ENCODE peak calls at places on chromosomes 5 and 9, in nine cellular contexts. Q, U, M, I, X, G, F, B and W are unnamed samples.

GRCh38 chr9:6355728-6356127 is 27.6 kb downstream of the TPD52L3 start:
- DNase-seq in U (no peak), Q (peak; percentile 84), F (no peak), B (no peak), M (no peak), G (no peak), I (no peak), X (no peak), W (peak; percentile 6)

GRCh38 chr5:146079695-146080361 is 25.5 kb downstream of the PLAC8L1 start:
- DNase-seq in M (no peak), F (no peak), U (no peak), I (no peak), G (no peak), X (no peak), B (no peak), Q (peak; percentile 10), W (no peak)

GRCh38 chr5:105684799-105685198 is 1985.9 kb downstream of the EFNA5 start:
- DNase-seq in Q (no peak), M (no peak), X (no peak), F (no peak), U (no peak), G (no peak), I (no peak), B (no peak), W (no peak)

GRCh38 chr5:139495644-139496435 is 13.3 kb upstream of the STING1 start:
- DNase-seq in Q (peak; percentile 89), X (no peak), M (no peak), G (no peak), F (no peak), I (no peak), U (no peak), B (no peak), W (no peak)

GRCh38 chr9:14197459-14197858 is 116.5 kb downstream of the NFIB start:
- DNase-seq in I (no peak), Q (no peak), X (no peak), U (no peak), M (no peak), G (no peak), F (no peak), B (no peak), W (no peak)

GRCh38 chr9:123355761-123356520 is at the start of gene CRB2:
- DNase-seq in M (no peak), B (no peak), F (peak; percentile 12), I (no peak), G (no peak), X (no peak), U (no peak), Q (no peak), W (no peak)

GRCh38 chr5:159874308-159874707 is 42.0 kb upstream of the ADRA1B start:
- DNase-seq in F (no peak), X (no peak), B (no peak), M (no peak), Q (peak; percentile 43), I (no peak), U (no peak), G (peak; percentile 9), W (no peak)

GRCh38 chr9:111393971-111394370 is 63.9 kb upstream of the OR2K2 start:
- DNase-seq in U (no peak), G (no peak), M (no peak), I (no peak), X (no peak), B (no peak), F (no peak), Q (no peak), W (no peak)

GRCh38 chr9:99445920-99446319 is 223.8 kb downstream of the SEC61B start:
- DNase-seq in I (no peak), X (no peak), Q (no peak), U (no peak), M (no peak), F (no peak), G (no peak), B (no peak), W (no peak)

GRCh38 chr9:88387733-88388202 is 476 bp upstream of the SPIN1 start:
- DNase-seq in I (peak; percentile 89), U (peak; percentile 47), G (peak; percentile 43), X (peak; percentile 72), Q (peak; percentile 52), F (peak; percentile 75), B (no peak), M (peak; percentile 31), W (peak; percentile 87)

GRCh38 chr5:115888027-115888426 is 46.3 kb downstream of the AP3S1 start:
- DNase-seq in X (no peak), M (no peak), U (no peak), I (no peak), G (no peak), Q (peak; percentile 54), F (no peak), B (no peak), W (no peak)

GRCh38 chr5:130116431-130116830 is 212.2 kb downstream of the CHSY3 start:
- DNase-seq in G (no peak), B (no peak), U (no peak), I (no peak), F (no peak), M (no peak), Q (no peak), X (no peak), W (no peak)

GRCh38 chr5:74017112-74017511 is 391.1 kb downstream of the ARHGEF28 start:
- DNase-seq in M (peak; percentile 19), F (no peak), G (no peak), X (no peak), U (peak; percentile 34), I (no peak), B (no peak), Q (no peak), W (peak; percentile 27)

GRCh38 chr9:110141118-110141797 is 66.7 kb downstream of the C9orf152 start:
- DNase-seq in B (peak; percentile 25), Q (peak; percentile 99), U (peak; percentile 77), M (no peak), F (no peak), G (peak; percentile 44), I (no peak), X (no peak), W (peak; percentile 50)

GRCh38 chr9:128946945-128947422 is 419 bp downstream of the DOLK start:
- DNase-seq in X (peak; percentile 40), I (no peak), G (no peak), Q (peak; percentile 11), B (peak; percentile 42), F (no peak), U (peak; percentile 30), M (peak; percentile 17), W (no peak)

GRCh38 chr9:18492612-18493011 is 18.7 kb downstream of the ADAMTSL1 start:
- DNase-seq in I (no peak), Q (no peak), U (no peak), F (no peak), B (no peak), M (no peak), X (no peak), G (no peak), W (no peak)

GRCh38 chr5:160439205-160439600 is 17.5 kb downstream of the PTTG1 start:
- DNase-seq in G (peak; percentile 91), F (peak; percentile 82), M (peak; percentile 71), Q (peak; percentile 64), B (peak; percentile 89), I (peak; percentile 95), U (peak; percentile 72), X (peak; percentile 94), W (peak; percentile 66)

GRCh38 chr5:172837640-172838039 is 3.6 kb downstream of the ERGIC1 start:
- DNase-seq in G (no peak), M (peak; percentile 95), U (peak; percentile 72), Q (no peak), F (peak; percentile 48), B (peak; percentile 81), X (peak; percentile 94), I (peak; percentile 96), W (no peak)

GRCh38 chr5:1483064-1483463 is 37.8 kb upstream of the SLC6A3 start:
- DNase-seq in Q (no peak), I (no peak), B (no peak), U (no peak), F (no peak), X (no peak), M (no peak), G (no peak), W (no peak)
- TF ChIP-seq POLR2A in Q (no peak), I (no peak), B (no peak), U (no peak), F (no peak), X (no peak), M (no peak), G (no peak), W (no peak)

GRCh38 chr5:136028782-136029742 is at the start of gene TGFBI:
- DNase-seq in X (peak; percentile 69), M (peak; percentile 45), F (peak; percentile 64), U (no peak), I (peak; percentile 87), G (peak; percentile 83), Q (peak; percentile 67), B (peak; percentile 57), W (no peak)
- TF ChIP-seq POLR2A in X (peak; percentile 49), M (peak; percentile 63), F (no peak), U (no peak), I (no peak), G (peak; percentile 98), Q (peak; percentile 96), B (no peak), W (peak; percentile 29)

DNA sequence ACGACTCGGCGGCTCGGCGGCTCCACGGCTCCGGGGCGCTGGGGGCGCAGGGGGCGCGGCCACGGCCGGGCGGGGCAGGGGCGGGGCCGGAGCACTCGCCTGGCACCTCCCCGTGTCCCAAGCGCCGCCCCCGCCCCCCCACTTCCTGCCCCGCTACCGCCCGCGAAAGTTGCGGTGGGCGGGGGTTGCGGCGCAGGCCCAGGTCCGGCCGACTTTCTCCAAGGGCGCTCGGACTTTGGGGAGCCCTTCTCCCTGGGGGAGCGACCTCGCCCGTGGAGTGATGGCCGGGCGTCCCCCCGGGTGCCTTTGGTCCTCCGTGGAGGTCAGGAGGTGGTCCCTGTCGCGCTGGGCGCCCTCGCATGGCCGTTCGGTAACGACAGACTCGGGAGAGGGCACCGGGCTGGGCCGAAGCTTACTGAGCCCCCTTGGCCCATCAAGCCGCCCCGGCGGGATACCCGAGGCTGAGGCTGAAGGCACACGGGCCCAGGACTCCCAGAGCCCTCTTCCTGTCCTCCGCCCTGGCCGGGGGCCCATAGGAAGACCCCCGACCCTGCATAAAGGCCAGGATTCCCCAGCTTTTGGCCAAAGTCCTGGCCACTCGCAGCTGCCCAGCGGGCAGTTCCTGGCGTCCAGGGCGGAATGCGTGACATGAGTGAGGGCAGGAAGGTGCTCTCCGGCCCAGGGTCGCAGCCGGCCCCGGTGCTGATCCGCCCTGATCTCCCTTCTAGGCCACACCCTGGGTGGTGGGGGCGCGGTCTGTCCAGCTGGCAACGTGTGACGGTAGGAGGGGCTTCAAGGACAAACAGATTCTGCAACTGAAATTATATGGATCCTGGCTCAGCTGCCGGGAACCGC is 883 bp upstream of the VAV2 start:
- DNase-seq in I (peak; percentile 92), X (peak; percentile 92), F (peak; percentile 84), U (peak; percentile 80), Q (peak; percentile 88), B (peak; percentile 79), M (peak; percentile 84), G (peak; percentile 64), W (peak; percentile 93)
- TF ChIP-seq POLR2A in I (peak; percentile 48), X (peak; percentile 73), F (peak; percentile 40), U (peak; percentile 13), Q (peak; percentile 65), B (peak; percentile 48), M (peak; percentile 73), G (peak; percentile 62), W (peak; percentile 78)

DNA sequence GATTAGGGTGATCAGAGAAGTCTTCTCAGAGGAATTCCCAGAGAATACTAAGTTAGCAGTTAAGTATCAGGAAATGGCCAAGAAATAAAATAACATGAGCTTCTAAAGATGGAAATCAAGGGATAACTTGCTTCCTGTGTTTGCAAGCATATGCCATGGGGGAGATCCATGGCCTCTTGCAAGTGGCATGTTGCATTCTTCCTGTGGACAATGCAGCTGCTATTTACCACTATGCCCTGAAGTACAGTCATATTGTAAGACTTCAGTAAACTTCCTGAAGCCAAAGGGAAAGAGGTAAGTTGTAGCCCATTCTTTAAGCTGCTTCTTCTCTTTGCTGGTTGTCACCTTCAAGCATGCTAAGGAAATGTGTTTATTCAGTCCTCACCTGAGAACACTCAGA is 154.7 kb upstream of the RUSC2 start:
- DNase-seq in Q (peak; percentile 50), U (no peak), F (no peak), M (no peak), B (no peak), I (no peak), G (no peak), X (no peak), W (no peak)
- TF ChIP-seq POLR2A in Q (no peak), U (no peak), F (no peak), M (no peak), B (no peak), I (no peak), G (no peak), X (no peak), W (no peak)